ENCODE peak calls at places on chromosome 11, in six cellular contexts. X, L, K, V, D and Z are unnamed samples.

GRCh38 chr11:76752321-76753175 is 30.6 kb upstream of the TSKU start:
- ATAC-seq in X (peak; percentile 79), L (peak; percentile 52), K (peak; percentile 42), V (peak; percentile 48), D (no peak), Z (peak; percentile 95)

GRCh38 chr11:11841121-11841604 is 609 bp upstream of the USP47 start:
- ATAC-seq in X (peak; percentile 79), L (peak; percentile 61), K (peak; percentile 72), V (peak; percentile 50), D (no peak), Z (peak; percentile 50)

GRCh38 chr11:74685905-74686304 is 45.3 kb downstream of the CHRDL2 start:
- ATAC-seq in X (no peak), L (no peak), K (no peak), V (no peak), D (no peak), Z (no peak)

GRCh38 chr11:64115751-64116522 is 50.0 kb downstream of the MACROD1 start:
- ATAC-seq in X (no peak), L (no peak), K (no peak), V (no peak), D (no peak), Z (no peak)

GRCh38 chr11:18063131-18063530 is 17.1 kb upstream of the TPH1 start:
- ATAC-seq in X (no peak), L (no peak), K (no peak), V (no peak), D (no peak), Z (no peak)

GRCh38 chr11:8805256-8805655 is 105.7 kb upstream of the AKIP1 start:
- ATAC-seq in X (no peak), L (no peak), K (no peak), V (no peak), D (no peak), Z (peak; percentile 26)

GRCh38 chr11:12134239-12134590 is 23.8 kb downstream of the MICAL2 start:
- ATAC-seq in X (no peak), L (no peak), K (no peak), V (no peak), D (no peak), Z (no peak)

GRCh38 chr11:94171693-94172440 is 43.2 kb downstream of the PANX1 start:
- ATAC-seq in X (no peak), L (peak; percentile 96), K (peak; percentile 92), V (peak; percentile 96), D (peak; percentile 91), Z (no peak)

GRCh38 chr11:121722431-121723256 is 269.9 kb upstream of the SORL1-AS1 start:
- ATAC-seq in X (peak; percentile 83), L (peak; percentile 99), K (no peak), V (no peak), D (no peak), Z (peak; percentile 93)

GRCh38 chr11:106302416-106302815 is 225.0 kb downstream of the AASDHPPT start:
- ATAC-seq in X (no peak), L (no peak), K (no peak), V (no peak), D (no peak), Z (no peak)

DNA sequence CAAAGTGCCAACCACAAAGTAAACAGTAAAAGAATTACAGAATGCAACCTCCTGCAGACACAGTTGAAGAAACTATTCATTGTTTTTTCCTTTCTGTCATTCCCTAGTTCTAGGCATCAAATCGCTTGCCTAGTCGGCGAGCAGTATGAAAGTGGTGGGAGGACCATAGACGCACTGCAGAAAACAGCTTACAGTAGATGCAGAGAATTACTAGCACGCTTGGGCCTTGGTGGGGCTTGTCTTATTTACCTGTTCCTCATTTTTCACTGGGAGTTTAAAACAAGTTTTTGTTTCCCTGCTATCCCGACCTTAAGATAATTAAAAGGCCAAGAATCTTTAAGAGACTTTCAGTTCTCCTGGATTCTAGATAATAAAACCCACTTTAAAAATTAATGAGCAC is 742 bp upstream of the ARL14EP start:
- ATAC-seq in X (no peak), L (no peak), K (no peak), V (no peak), D (no peak), Z (no peak)
- TF ChIP-seq EP300 in X (no peak), L (no peak), K (no peak), V (no peak), D (no peak), Z (no peak)

GRCh38 chr11:85869776-85870175 is 14.6 kb downstream of the CCDC83 start:
- ATAC-seq in X (no peak), L (no peak), K (no peak), V (no peak), D (no peak), Z (no peak)

GRCh38 chr11:85874265-85874664 is 19.1 kb downstream of the CCDC83 start:
- ATAC-seq in X (no peak), L (no peak), K (peak; percentile 31), V (no peak), D (no peak), Z (no peak)

DNA sequence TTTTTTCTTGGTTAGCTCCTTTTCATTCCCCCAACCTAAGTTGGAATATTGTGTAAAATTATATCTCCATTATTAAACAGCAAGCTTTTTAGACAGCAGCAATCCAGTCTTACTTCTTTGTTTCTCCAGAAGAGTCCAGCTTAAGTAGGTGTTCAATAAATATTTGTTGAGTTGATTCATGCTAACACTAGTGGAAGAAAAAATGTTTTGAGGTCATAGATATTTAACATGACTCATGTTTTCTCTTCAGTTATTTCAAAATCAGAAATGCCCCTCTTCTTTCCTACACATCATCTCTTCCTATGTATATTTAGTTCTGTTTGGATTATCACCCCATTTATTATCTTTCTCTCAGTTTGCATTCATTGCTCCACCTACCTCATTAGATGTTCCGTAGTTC is 20.3 kb downstream of the CCDC83 start:
- ATAC-seq in X (no peak), L (no peak), K (peak; percentile 91), V (no peak), D (no peak), Z (no peak)
- H3K4me3 ChIP-seq in X (no peak overlapping the region), L (no peak overlapping the region), K (no peak overlapping the region), V (no peak overlapping the region), D (no peak overlapping the region), Z (no peak overlapping the region)

GRCh38 chr11:56819916-56820315 is 71.4 kb upstream of the OR9G4 start:
- ATAC-seq in X (no peak), L (no peak), K (no peak), V (no peak), D (no peak), Z (no peak)
- TF ChIP-seq EP300 in X (no peak), L (no peak), K (no peak), V (no peak), D (no peak), Z (no peak)

DNA sequence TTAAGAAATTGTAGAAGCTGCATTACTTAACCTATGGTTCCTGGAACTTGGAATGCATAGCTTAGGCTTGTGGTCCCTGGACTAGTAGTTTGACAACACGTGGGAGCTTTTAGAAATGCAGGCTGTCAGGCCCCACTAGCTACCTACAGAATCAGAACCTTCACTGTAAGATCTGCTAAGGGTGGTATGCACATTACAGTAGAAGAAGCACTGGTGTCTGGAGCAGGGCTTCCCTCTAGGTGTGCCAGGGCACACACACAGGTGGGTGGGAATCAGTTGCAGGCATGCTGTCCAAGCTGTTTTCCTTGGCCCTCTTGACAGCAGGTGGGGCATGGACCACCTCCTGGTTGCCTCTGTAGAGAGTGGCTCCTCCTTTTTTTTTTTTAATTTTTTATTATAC is 8.8 kb downstream of the NNMT start:
- ATAC-seq in X (no peak), L (no peak), K (peak; percentile 12), V (no peak), D (no peak), Z (no peak)
- H3K4me3 ChIP-seq in X (no peak overlapping the region), L (no peak overlapping the region), K (no peak overlapping the region), V (no peak overlapping the region), D (no peak overlapping the region), Z (no peak overlapping the region)

DNA sequence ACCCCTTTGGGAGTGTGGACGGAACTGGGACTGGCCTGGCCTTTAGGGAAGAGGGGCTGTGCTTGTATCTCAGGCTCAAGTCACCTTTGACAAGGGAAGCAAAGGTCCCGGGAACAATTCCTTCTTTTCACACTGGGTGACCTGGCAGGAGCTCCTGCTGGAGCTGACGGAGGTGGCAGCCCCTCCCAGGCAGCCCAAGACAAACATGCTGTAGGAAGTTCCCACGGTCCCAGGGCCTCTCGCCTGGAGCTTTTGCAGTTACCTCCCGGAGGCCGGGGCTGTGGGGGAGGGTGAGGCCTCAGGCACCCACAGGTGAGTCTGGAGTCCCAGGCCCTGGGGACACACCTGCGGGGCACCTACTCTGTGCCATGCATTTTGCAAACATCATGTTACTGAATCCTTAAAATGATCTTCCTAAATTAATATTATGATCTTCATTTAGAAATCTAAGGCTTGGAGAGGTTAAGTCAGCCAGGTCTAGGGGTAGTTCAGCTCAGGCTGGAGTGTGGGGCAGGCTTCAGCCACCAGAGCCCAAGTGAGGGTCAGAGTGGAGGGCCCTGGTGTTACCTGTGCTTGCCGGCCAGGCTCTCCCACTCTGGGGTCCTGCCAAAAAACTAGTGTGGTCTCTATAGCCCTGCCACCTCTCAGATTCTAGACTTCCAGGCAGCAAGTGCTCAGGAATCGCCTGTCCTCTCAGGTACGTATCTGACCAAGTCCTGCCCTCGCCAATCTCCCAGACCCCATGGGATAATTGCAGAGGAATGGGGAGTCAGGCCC is 15.7 kb upstream of the MYEOV start:
- ATAC-seq in X (peak; percentile 19), L (peak; percentile 51), K (peak; percentile 58), V (no peak), D (no peak), Z (no peak)
- TF ChIP-seq EP300 in X (no peak), L (no peak), K (no peak), V (no peak), D (no peak), Z (no peak)

DNA sequence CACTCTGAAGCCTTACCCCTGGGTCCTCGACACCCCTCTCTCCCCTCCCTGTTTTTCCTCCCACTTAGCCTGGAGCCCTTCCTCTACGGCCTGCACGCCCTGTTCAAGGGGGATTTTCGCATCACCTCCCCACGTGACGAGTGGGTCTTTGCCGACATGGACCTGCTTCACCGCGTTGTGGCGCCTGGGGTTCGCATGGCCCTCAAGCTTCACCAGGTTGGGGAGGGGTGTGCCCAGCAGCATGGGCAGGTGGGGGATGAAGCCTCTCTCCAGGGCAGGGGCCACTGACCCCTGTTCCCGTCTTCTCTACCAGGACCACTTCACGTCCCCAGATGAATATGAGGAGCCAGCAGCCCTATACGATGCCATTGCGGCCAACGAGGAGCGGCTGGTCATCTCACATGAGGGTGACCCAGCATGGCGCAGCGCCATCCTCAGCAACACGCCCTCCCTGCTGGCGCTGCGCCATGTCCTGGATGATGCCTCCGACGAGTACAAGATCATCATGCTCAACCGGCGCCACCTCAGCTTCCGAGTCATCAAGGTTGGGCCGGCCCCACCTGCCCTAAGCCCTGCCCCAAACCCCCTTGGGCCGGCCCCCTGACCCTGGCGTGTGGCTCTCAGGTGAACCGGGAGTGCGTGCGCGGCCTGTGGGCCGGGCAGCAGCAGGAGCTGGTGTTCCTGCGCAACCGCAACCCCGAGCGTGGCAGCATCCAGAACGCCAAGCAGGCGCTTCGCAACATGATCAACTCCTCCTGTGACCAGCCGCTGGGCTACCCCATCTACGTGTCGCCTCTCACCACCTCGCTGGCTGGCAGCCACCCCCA is 2.8 kb upstream of the SIPA1 start:
- ATAC-seq in X (no peak), L (no peak), K (no peak), V (no peak), D (no peak), Z (no peak)
- H3K4me3 ChIP-seq in X (no peak overlapping the region), L (no peak overlapping the region), K (no peak overlapping the region), V (no peak overlapping the region), D (no peak overlapping the region), Z (no peak overlapping the region)

DNA sequence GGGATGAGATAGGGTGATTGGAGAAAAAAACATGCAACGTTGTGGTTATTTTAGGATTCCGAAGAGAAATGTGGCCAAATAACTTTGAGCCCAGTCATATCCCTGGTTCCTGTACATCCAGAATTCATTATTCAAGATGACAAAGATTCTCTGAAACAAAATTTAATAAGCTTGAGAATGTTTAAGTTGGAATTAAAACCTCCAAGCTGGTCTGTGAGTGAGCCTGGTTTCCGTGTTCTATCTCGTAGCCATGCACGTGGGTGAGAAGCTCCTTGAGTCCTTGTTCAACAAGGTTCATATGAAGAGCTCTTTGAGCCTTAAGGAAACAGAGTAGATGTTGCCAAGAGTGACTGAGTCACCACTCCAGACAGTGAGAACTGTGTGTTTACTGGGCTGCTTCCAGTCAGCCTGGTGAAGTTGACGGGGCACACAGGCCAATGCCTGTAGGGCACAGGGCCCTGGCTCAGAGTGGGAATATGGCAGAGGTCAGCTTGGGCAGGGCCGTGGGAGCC is 206.5 kb downstream of the NAV2 start:
- ATAC-seq in X (peak; percentile 94), L (no peak), K (peak; percentile 98), V (no peak), D (no peak), Z (peak; percentile 85)
- TF ChIP-seq EP300 in X (no peak), L (no peak), K (no peak), V (no peak), D (no peak), Z (no peak)